ENCODE peak calls at places on chromosomes 12 and 14, in eight cellular contexts. J is T-helper 9 cell; P is B cell; C is C1 segment of cervical spinal cord; V is adrenal gland; Z is stimulated activated effector memory CD8-positive, alpha-beta T cell treated with anti-CD3 and anti-CD28 coated beads, Interleukin-12 subunit alpha, Interleukin-12 subunit beta, amount 100 ng/mL, for 72 hours; H is HFF-Myc; R is T-helper 17 cell. S is an unnamed sample.

GRCh38 chr12:24840046-24840800 is 108.7 kb downstream of the BCAT1 start:
- DNase-seq in P (no peak), Z (no peak), J (no peak), R (no peak), V (no peak), C (no peak), H (no peak), S (no peak)

GRCh38 chr14:61877050-61877390 is 114.8 kb downstream of the SNAPC1 start:
- DNase-seq in R (no peak), J (no peak), V (no peak), H (no peak), Z (no peak), C (no peak), P (no peak), S (no peak)

GRCh38 chr14:69181491-69181890 is 9.8 kb upstream of the EXD2 start:
- DNase-seq in R (no peak), Z (no peak), P (no peak), C (no peak), H (no peak), V (no peak), J (no peak), S (no peak)

GRCh38 chr12:68240079-68240478 is 13.3 kb downstream of the IL22 start:
- DNase-seq in J (no peak), P (no peak), V (peak; percentile 53), H (peak; percentile 39), R (no peak), C (no peak), Z (no peak), S (no peak)

GRCh38 chr14:71339650-71340415 is 432.6 kb downstream of the PCNX1 start:
- DNase-seq in H (no peak), V (no peak), C (no peak), P (no peak), J (no peak), R (no peak), Z (no peak), S (no peak)

GRCh38 chr12:76198839-76199238 is 114.4 kb upstream of the NAP1L1 start:
- DNase-seq in V (no peak), H (no peak), J (no peak), P (no peak), C (no peak), R (no peak), Z (no peak), S (no peak)

GRCh38 chr12:43758247-43758727 is 303 bp downstream of the PUS7L start:
- DNase-seq in V (no peak), J (no peak), R (peak; percentile 6), Z (peak; percentile 11), H (no peak), C (no peak), P (no peak), S (peak; percentile 49)

GRCh38 chr14:78403278-78403815 is 233.2 kb downstream of the NRXN3 start:
- DNase-seq in V (peak; percentile 16), Z (no peak), C (no peak), P (no peak), H (no peak), R (no peak), J (no peak), S (no peak)

GRCh38 chr14:21965042-21965441 is 291.4 kb upstream of the OR4E1 start:
- DNase-seq in H (no peak), P (no peak), V (no peak), Z (no peak), J (peak; percentile 16), C (no peak), R (no peak), S (no peak)

GRCh38 chr12:18696971-18697602 is 40.7 kb downstream of the PLCZ1 start:
- DNase-seq in J (no peak), Z (no peak), R (no peak), C (no peak), H (no peak), P (no peak), V (no peak), S (no peak)

GRCh38 chr14:22098435-22098834 is 424.8 kb upstream of the OR4E1 start:
- DNase-seq in R (no peak), P (no peak), V (no peak), Z (no peak), H (no peak), J (no peak), C (no peak), S (no peak)

GRCh38 chr14:36515896-36516718 is 3.9 kb downstream of the NKX2-1 start:
- DNase-seq in Z (no peak), R (no peak), P (no peak), H (no peak), C (no peak), V (no peak), J (no peak), S (no peak)

GRCh38 chr14:54291491-54292191 is 105.2 kb upstream of the CDKN3 start:
- DNase-seq in R (no peak), P (no peak), J (no peak), Z (no peak), H (no peak), C (no peak), V (no peak), S (no peak)

GRCh38 chr12:104957388-104958008 is 592 bp downstream of the SLC41A2 start:
- DNase-seq in R (peak; percentile 13), V (no peak), C (peak; percentile 59), H (no peak), P (peak; percentile 54), J (peak; percentile 21), Z (peak; percentile 35), S (peak; percentile 38)

GRCh38 chr14:101495827-101496778 is 65.2 kb upstream of the DIO3 start:
- DNase-seq in R (no peak), C (peak; percentile 5), V (no peak), Z (no peak), J (no peak), H (no peak), P (peak; percentile 26), S (no peak)

GRCh38 chr12:14473707-14474287 is 93.9 kb downstream of the PLBD1 start:
- DNase-seq in V (no peak), J (no peak), P (no peak), Z (no peak), R (no peak), C (no peak), H (no peak), S (no peak)

S was measured in psoas muscle.